ENCODE peak calls at places on chromosomes 2 and 18, in four cellular contexts. F, T, S and U are unnamed samples.

GRCh38 chr18:63970803-63971191 is 916 bp downstream of the SERPINB8 start:
- DNase-seq in F (peak; percentile 21), T (no peak), S (no peak), U (no peak)

GRCh38 chr2:9799729-9800632 is 43.3 kb upstream of the TAF1B start:
- DNase-seq in F (peak; percentile 69), T (peak; percentile 89), S (peak; percentile 47), U (peak; percentile 82)

GRCh38 chr2:152648336-152648735 is 68.9 kb downstream of the PRPF40A start:
- DNase-seq in F (peak; percentile 32), T (no peak), S (no peak), U (peak; percentile 57)

GRCh38 chr18:25647404-25647803 is 295.4 kb upstream of the ZNF521 start:
- DNase-seq in F (no peak), T (no peak), S (no peak), U (no peak)

GRCh38 chr2:2669316-2669715 is 338.2 kb upstream of the MYT1L start:
- DNase-seq in F (no peak), T (no peak), S (no peak), U (no peak)

GRCh38 chr2:10471046-10471571 is 23.0 kb upstream of the ODC1 start:
- DNase-seq in F (no peak), T (peak; percentile 81), S (no peak), U (no peak)

GRCh38 chr2:1052671-1053270 is 102.1 kb downstream of the SNTG2 start:
- DNase-seq in F (peak; percentile 79), T (no peak), S (no peak), U (no peak)

GRCh38 chr18:8480506-8481328 is 128.5 kb upstream of the RAB12 start:
- DNase-seq in F (peak; percentile 73), T (no peak), S (no peak), U (peak; percentile 50)

GRCh38 chr2:211745295-211746097 is 793.1 kb downstream of the ERBB4 start:
- DNase-seq in F (peak; percentile 49), T (peak; percentile 19), S (no peak), U (peak; percentile 56)

GRCh38 chr2:55159752-55160151 is 72.3 kb downstream of the CLHC1 start:
- DNase-seq in F (no peak), T (no peak), S (no peak), U (no peak)

GRCh38 chr2:133484106-133484505 is 84.2 kb downstream of the NCKAP5 start:
- DNase-seq in F (peak; percentile 92), T (no peak), S (no peak), U (no peak)

GRCh38 chr2:230347659-230348305 is 20.8 kb downstream of the SP140L start:
- DNase-seq in F (peak; percentile 31), T (no peak), S (peak; percentile 32), U (peak; percentile 6)

GRCh38 chr2:111657351-111657975 is 226.5 kb downstream of the ANAPC1 start:
- DNase-seq in F (no peak), T (no peak), S (no peak), U (no peak)

GRCh38 chr2:133561045-133561852 is 7.0 kb downstream of the NCKAP5 start:
- DNase-seq in F (peak; percentile 90), T (no peak), S (no peak), U (peak; percentile 74)

GRCh38 chr2:163808406-163808805 is 72.6 kb upstream of the FIGN start:
- DNase-seq in F (no peak), T (no peak), S (no peak), U (no peak)

GRCh38 chr2:54522624-54523281 is 66.6 kb downstream of the SPTBN1 start:
- DNase-seq in F (peak; percentile 59), T (peak; percentile 80), S (peak; percentile 47), U (peak; percentile 44)

GRCh38 chr2:11901351-11902069 is 155.1 kb downstream of the LPIN1 start:
- DNase-seq in F (no peak), T (peak; percentile 76), S (no peak), U (no peak)

GRCh38 chr2:240789501-240790369 is 30.3 kb downstream of the KIF1A start:
- DNase-seq in F (no peak), T (no peak), S (peak; percentile 3), U (no peak)

GRCh38 chr2:152376385-152376784 is 41.4 kb downstream of the FMNL2 start:
- DNase-seq in F (no peak), T (no peak), S (no peak), U (no peak)

GRCh38 chr2:158385646-158386045 is 70.9 kb downstream of the CCDC148 start:
- DNase-seq in F (no peak), T (no peak), S (no peak), U (no peak)

GRCh38 chr2:62297642-62298010 is 101.7 kb downstream of the B3GNT2 start:
- DNase-seq in F (no peak), T (peak; percentile 57), S (no peak), U (no peak)

GRCh38 chr2:28979576-28980366 is 1.3 kb upstream of the TOGARAM2 start:
- DNase-seq in F (no peak), T (no peak), S (no peak), U (no peak)

GRCh38 chr18:21663615-21664014 is 41.0 kb downstream of the ABHD3 start:
- DNase-seq in F (no peak), T (no peak), S (no peak), U (no peak)

GRCh38 chr2:107719141-107719540 is 107.6 kb upstream of the RGPD4 start:
- DNase-seq in F (no peak), T (no peak), S (no peak), U (no peak)

GRCh38 chr2:70805987-70806386 is 14.4 kb downstream of the CLEC4F start:
- DNase-seq in F (no peak), T (no peak), S (no peak), U (no peak)

GRCh38 chr18:34086370-34086769 is 138.3 kb downstream of the NOL4 start:
- DNase-seq in F (no peak), T (no peak), S (no peak), U (no peak)

GRCh38 chr2:112137516-112138142 is 556 bp upstream of the FBLN7 start:
- DNase-seq in F (peak; percentile 37), T (no peak), S (no peak), U (no peak)

DNA sequence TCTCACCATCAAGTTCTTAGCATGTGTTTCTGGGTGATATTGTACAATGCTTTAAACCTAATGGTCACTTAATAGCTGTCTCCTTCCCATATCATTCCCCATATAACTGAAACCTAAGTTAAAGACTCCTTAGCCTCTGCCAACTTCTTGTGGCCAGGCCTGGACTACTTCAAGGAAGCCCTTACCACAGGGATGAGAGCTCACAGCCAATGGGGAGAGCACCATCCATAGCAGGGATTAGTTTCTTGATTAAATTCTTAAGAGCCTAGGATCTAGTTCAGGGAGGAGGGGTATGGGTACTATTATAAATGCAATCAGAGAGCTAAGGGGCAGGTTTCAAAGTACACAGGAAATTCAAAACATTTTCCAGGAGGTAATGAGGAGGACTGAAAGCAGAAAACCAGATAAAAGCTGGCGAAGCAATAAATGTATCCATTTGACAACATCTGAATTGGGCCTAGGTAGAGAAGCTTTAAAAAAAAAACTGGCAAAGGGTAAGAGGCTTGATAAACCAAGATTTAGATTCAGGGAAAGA is 34.8 kb upstream of the IHH start:
- DNase-seq in F (no peak), T (no peak), S (no peak), U (no peak)
- TF ChIP-seq FOS in F (no peak), T (no peak), S (no peak), U (no peak)

GRCh38 chr18:50310080-50310479 is 22.6 kb upstream of the CXXC1 start:
- DNase-seq in F (no peak), T (no peak), S (no peak), U (no peak)

GRCh38 chr18:50313031-50313607 is 25.6 kb upstream of the CXXC1 start:
- DNase-seq in F (no peak), T (no peak), S (peak; percentile 73), U (no peak)

GRCh38 chr18:50313873-50314460 is 26.5 kb upstream of the CXXC1 start:
- DNase-seq in F (no peak), T (no peak), S (no peak), U (no peak)

GRCh38 chr18:50311573-50312106 is 24.1 kb upstream of the CXXC1 start:
- DNase-seq in F (no peak), T (no peak), S (no peak), U (no peak)

DNA sequence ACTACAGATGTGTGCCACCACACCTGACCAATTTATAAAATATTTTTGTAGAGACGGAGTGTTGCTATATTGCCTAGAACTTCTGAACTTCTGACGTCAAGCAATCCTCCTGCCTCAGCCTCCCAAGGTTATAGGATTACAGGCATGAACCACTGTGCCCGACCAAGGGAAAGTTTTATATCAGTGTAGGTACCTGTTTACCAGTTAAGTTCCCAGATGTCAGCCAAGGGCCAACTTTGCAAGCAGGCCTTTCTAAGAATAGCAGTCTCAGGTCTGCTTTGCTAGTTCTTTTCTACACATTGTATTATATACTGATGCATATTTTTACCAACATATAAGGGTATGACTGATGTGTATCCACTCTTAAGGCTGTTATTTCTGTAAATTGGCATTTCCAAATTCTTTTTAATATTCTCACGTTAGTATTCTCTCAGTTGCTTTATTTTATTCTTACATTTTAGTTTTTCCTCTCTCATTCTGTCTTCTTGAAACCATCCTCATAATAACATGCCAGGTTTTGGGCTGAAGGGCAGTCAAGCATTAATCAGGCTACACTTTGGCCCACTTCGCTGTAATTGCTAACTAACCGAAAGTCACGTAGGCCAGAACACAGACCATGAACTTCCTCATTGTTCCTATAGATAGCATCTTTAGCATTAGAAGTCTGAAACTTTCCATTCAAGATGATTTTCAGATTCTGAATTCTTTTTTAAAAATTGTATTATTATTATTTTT is 25.0 kb upstream of the CXXC1 start:
- DNase-seq in F (no peak), T (no peak), S (peak; percentile 97), U (no peak)
- TF ChIP-seq FOS in F (no peak), T (no peak), S (no peak), U (no peak)

GRCh38 chr2:191064590-191064989 is 50.6 kb upstream of the STAT1 start:
- DNase-seq in F (no peak), T (no peak), S (no peak), U (no peak)
- TF ChIP-seq FOS in F (no peak), T (no peak), S (no peak), U (no peak)

GRCh38 chr2:64666810-64667438 is 13.2 kb upstream of the SERTAD2 start:
- DNase-seq in F (no peak), T (no peak), S (no peak), U (peak; percentile 50)
- TF ChIP-seq FOS in F (no peak), T (no peak), S (no peak), U (no peak)

GRCh38 chr18:22670914-22671313 is 253.2 kb upstream of the CTAGE1 start:
- DNase-seq in F (peak; percentile 29), T (no peak), S (peak; percentile 19), U (no peak)

GRCh38 chr18:22675006-22675405 is 257.3 kb upstream of the CTAGE1 start:
- DNase-seq in F (no peak), T (no peak), S (no peak), U (no peak)

GRCh38 chr18:22674300-22674699 is 256.6 kb upstream of the CTAGE1 start:
- DNase-seq in F (peak; percentile 94), T (no peak), S (no peak), U (peak; percentile 93)

GRCh38 chr18:22676423-22676822 is 256.7 kb upstream of the RBBP8 start:
- DNase-seq in F (peak; percentile 54), T (no peak), S (no peak), U (no peak)

GRCh38 chr18:22673182-22673862 is 255.6 kb upstream of the CTAGE1 start:
- DNase-seq in F (no peak), T (no peak), S (no peak), U (no peak)
- TF ChIP-seq FOS in F (no peak), T (no peak), S (no peak), U (no peak)

DNA sequence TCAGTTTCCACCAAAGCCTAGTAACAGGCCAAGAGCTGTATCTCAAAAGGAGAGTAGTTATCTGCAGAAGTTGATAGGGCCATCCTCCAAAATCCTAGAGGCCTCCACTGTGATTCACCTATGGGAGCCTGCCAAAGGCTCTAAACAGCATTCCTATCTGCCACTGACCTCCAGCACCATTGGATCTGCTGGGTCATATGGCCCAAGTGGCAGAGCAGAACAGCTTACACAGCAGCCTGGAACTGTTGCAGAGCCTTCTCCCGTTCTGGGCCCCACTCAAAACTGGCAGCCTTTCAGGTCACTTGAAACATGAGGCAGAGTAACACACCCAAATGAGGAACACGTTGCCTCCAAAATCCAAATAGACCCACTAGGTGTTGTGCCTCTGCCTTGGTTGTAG is 345.2 kb upstream of the RND3 start:
- DNase-seq in F (peak; percentile 19), T (no peak), S (no peak), U (no peak)
- TF ChIP-seq FOS in F (no peak), T (no peak), S (no peak), U (no peak)